ENCODE peak calls at places on chromosomes 16 and 17, in four cellular contexts. X is NCI-H345, B is NCI-H2171 treated with DMSO at 0.1 percent for 48 hours, K is aorta. Y is an unnamed sample.

GRCh38 chr17:3766783-3767182 is 34.2 kb downstream of the ITGAE start:
- DNase-seq in K (no peak), B (no peak), X (no peak), Y (no peak)

GRCh38 chr17:50967795-50968194 is 101.6 kb upstream of the TOB1 start:
- DNase-seq in B (no peak), X (no peak), K (no peak), Y (no peak)

GRCh38 chr16:11084484-11085024 is 140.2 kb downstream of the CLEC16A start:
- DNase-seq in K (no peak), B (no peak), X (no peak), Y (no peak)

GRCh38 chr17:57672971-57673370 is 72.1 kb downstream of the CCDC182 start:
- DNase-seq in K (peak; percentile 9), B (no peak), X (no peak), Y (no peak)

GRCh38 chr17:20562587-20562986 is 16.9 kb upstream of the CDRT15L2 start:
- DNase-seq in X (no peak), K (no peak), B (no peak), Y (no peak)

GRCh38 chr17:72602517-72603345 is 481.9 kb downstream of the SOX9 start:
- DNase-seq in K (no peak), B (no peak), X (peak; percentile 22), Y (no peak)

GRCh38 chr16:82281544-82281943 is 111.5 kb upstream of the MPHOSPH6 start:
- DNase-seq in X (no peak), K (no peak), B (no peak), Y (no peak)

GRCh38 chr17:79192503-79193500 is 118.2 kb downstream of the ENGASE start:
- DNase-seq in X (no peak), K (peak; percentile 80), B (no peak), Y (peak; percentile 54)

GRCh38 chr16:82317411-82318168 is 147.6 kb upstream of the MPHOSPH6 start:
- DNase-seq in X (no peak), B (no peak), K (no peak), Y (no peak)

GRCh38 chr16:48609453-48610023 is 442 bp downstream of the N4BP1 start:
- DNase-seq in X (peak; percentile 34), B (peak; percentile 53), K (peak; percentile 90), Y (peak; percentile 82)

GRCh38 chr17:76878568-76878967 is 10.4 kb downstream of the MGAT5B start:
- DNase-seq in B (no peak), X (no peak), K (no peak), Y (no peak)

GRCh38 chr17:42337442-42337841 is 49.1 kb downstream of the STAT5A start:
- DNase-seq in K (no peak), B (peak; percentile 43), X (no peak), Y (no peak)

Y was measured in left cardiac atrium.